ENCODE peak calls at places on chromosome X, in five cellular contexts. I is foreskin fibroblast, F is neural crest cell, U is COR-L47, D is SJSA1. E is an unnamed sample.

GRCh38 chrX:69014200-69014599 is 151.1 kb downstream of the PJA1 start:
- DNase-seq in I (peak; percentile 13), F (no peak), U (no peak), D (no peak), E (no peak)

GRCh38 chrX:152904151-152905080 is 6.5 kb downstream of the ZNF185 start:
- DNase-seq in I (peak; percentile 82), F (peak; percentile 55), U (peak; percentile 2), D (peak; percentile 62), E (peak; percentile 18)

GRCh38 chrX:69501433-69501832 is 2.7 kb upstream of the NALF2 start:
- DNase-seq in I (no peak), F (peak; percentile 34), U (no peak), D (no peak), E (no peak)

GRCh38 chrX:153778684-153779101 is 2.1 kb upstream of the SRPK3 start:
- DNase-seq in I (no peak), F (no peak), U (no peak), D (no peak), E (no peak)

GRCh38 chrX:49761481-49761880 is 65.7 kb upstream of the PAGE1 start:
- DNase-seq in I (peak; percentile 1), F (no peak), U (no peak), D (no peak), E (no peak)

GRCh38 chrX:136395271-136395670 is 92.5 kb upstream of the BRS3 start:
- DNase-seq in I (peak; percentile 11), F (no peak), U (no peak), D (no peak), E (no peak)

GRCh38 chrX:23365541-23365940 is 30.9 kb downstream of the PTCHD1 start:
- DNase-seq in I (no peak), F (no peak), U (no peak), D (no peak), E (no peak)

GRCh38 chrX:63922221-63922620 is 137.2 kb upstream of the ARHGEF9 start:
- DNase-seq in I (peak; percentile 61), F (no peak), U (no peak), D (peak; percentile 47), E (peak; percentile 11)

GRCh38 chrX:31397119-31397518 is 325.3 kb upstream of the FTHL17 start:
- DNase-seq in I (peak; percentile 76), F (no peak), U (no peak), D (no peak), E (no peak)

GRCh38 chrX:24380273-24381036 is 20.0 kb downstream of the SUPT20HL1 start:
- DNase-seq in I (no peak), F (no peak), U (no peak), D (no peak), E (no peak)

GRCh38 chrX:18897611-18898010 is 86.3 kb downstream of the PHKA2 start:
- DNase-seq in I (no peak), F (no peak), U (no peak), D (no peak), E (no peak)

GRCh38 chrX:42398967-42399631 is 378.9 kb downstream of the PPP1R2C start:
- DNase-seq in I (no peak), F (no peak), U (no peak), D (no peak), E (no peak)

GRCh38 chrX:47540754-47541538 is 20.1 kb upstream of the ARAF start:
- DNase-seq in I (peak; percentile 91), F (peak; percentile 33), U (peak; percentile 81), D (peak; percentile 77), E (peak; percentile 3)

GRCh38 chrX:51891821-51892551 is 1.4 kb upstream of the MAGED1 start:
- DNase-seq in I (peak; percentile 88), F (no peak), U (no peak), D (peak; percentile 41), E (no peak)

GRCh38 chrX:75337525-75337924 is 63.6 kb downstream of the UPRT start:
- DNase-seq in I (no peak), F (no peak), U (no peak), D (no peak), E (no peak)

GRCh38 chrX:64229145-64229544 is 1.3 kb downstream of the ASB12 start:
- DNase-seq in I (no peak), F (no peak), U (no peak), D (no peak), E (no peak)

GRCh38 chrX:15680401-15680800 is 15.8 kb upstream of the CLTRN start:
- DNase-seq in I (peak; percentile 2), F (no peak), U (no peak), D (no peak), E (no peak)

GRCh38 chrX:78979789-78980464 is 34.7 kb downstream of the P2RY10 start:
- DNase-seq in I (peak; percentile 49), F (no peak), U (no peak), D (no peak), E (no peak)

GRCh38 chrX:2614911-2615310 is 76.2 kb upstream of the CD99 start:
- DNase-seq in I (peak; percentile 91), F (no peak), U (no peak), D (no peak), E (no peak)

GRCh38 chrX:39936886-39937770 is 160.6 kb downstream of the BCOR start:
- DNase-seq in I (no peak), F (no peak), U (no peak), D (peak; percentile 77), E (no peak)

GRCh38 chrX:39331062-39331704 is 529.9 kb downstream of the MID1IP1 start:
- DNase-seq in I (no peak), F (no peak), U (no peak), D (no peak), E (no peak)

GRCh38 chrX:10085223-10085622 is 71.6 kb upstream of the CLCN4 start:
- DNase-seq in I (no peak), F (no peak), U (no peak), D (no peak), E (no peak)

GRCh38 chrX:151419748-151420147 is 22.7 kb downstream of the VMA21 start:
- DNase-seq in I (peak; percentile 16), F (no peak), U (no peak), D (no peak), E (no peak)

GRCh38 chrX:135651647-135652295 is 61.7 kb upstream of the CT45A1 start:
- DNase-seq in I (no peak), F (no peak), U (no peak), D (no peak), E (no peak)

GRCh38 chrX:72101597-72102037 is 30.1 kb downstream of the RTL5 start:
- DNase-seq in I (no peak), F (no peak), U (no peak), D (no peak), E (no peak)

GRCh38 chrX:45774961-45775360 is 574.3 kb upstream of the DIPK2B start:
- DNase-seq in I (peak; percentile 91), F (no peak), U (no peak), D (peak; percentile 61), E (no peak)

GRCh38 chrX:72046447-72046846 is 85.3 kb downstream of the RTL5 start:
- DNase-seq in I (no peak), F (no peak), U (no peak), D (no peak), E (no peak)

GRCh38 chrX:25523574-25523973 is 507.8 kb upstream of the ARX start:
- DNase-seq in I (peak; percentile 52), F (peak; percentile 15), U (peak; percentile 49), D (no peak), E (no peak)

GRCh38 chrX:42678133-42678532 is 99.8 kb downstream of the PPP1R2C start:
- DNase-seq in I (peak; percentile 7), F (no peak), U (no peak), D (no peak), E (no peak)

GRCh38 chrX:16511776-16512400 is 138.1 kb upstream of the S100G start:
- DNase-seq in I (peak; percentile 51), F (no peak), U (no peak), D (no peak), E (no peak)

GRCh38 chrX:34341258-34341657 is 209.1 kb upstream of the FAM47A start:
- DNase-seq in I (no peak), F (no peak), U (no peak), D (no peak), E (no peak)

GRCh38 chrX:28158019-28158777 is 176.9 kb upstream of the DCAF8L1 start:
- DNase-seq in I (no peak), F (no peak), U (peak; percentile 0), D (no peak), E (no peak)

GRCh38 chrX:141405878-141406492 is 163.7 kb upstream of the SPANXC start:
- DNase-seq in I (peak; percentile 63), F (no peak), U (no peak), D (no peak), E (peak; percentile 98)

GRCh38 chrX:38166478-38167083 is 54.1 kb downstream of the SRPX start:
- DNase-seq in I (peak; percentile 39), F (peak; percentile 5), U (no peak), D (no peak), E (peak; percentile 4)

GRCh38 chrX:44343412-44343942 is at the start of gene EFHC2:
- DNase-seq in I (peak; percentile 39), F (peak; percentile 6), U (no peak), D (peak; percentile 43), E (no peak)

GRCh38 chrX:65196758-65197371 is 220.6 kb upstream of the ZC4H2 start:
- DNase-seq in I (no peak), F (peak; percentile 20), U (no peak), D (no peak), E (peak; percentile 1)

GRCh38 chrX:17405225-17405969 is 30.4 kb downstream of the NHS start:
- DNase-seq in I (peak; percentile 38), F (no peak), U (no peak), D (peak; percentile 53), E (peak; percentile 49)

GRCh38 chrX:134368140-134368539 is 91.8 kb upstream of the HPRT1 start:
- DNase-seq in I (peak; percentile 3), F (no peak), U (no peak), D (no peak), E (no peak)

GRCh38 chrX:10514891-10515290 is 105.5 kb downstream of the MID1 start:
- DNase-seq in I (peak; percentile 51), F (no peak), U (no peak), D (no peak), E (no peak)

E was measured in SW 1271.